ENCODE peak calls at places on chromosome 10, in seven cellular contexts. One of them, this sample, is unnamed.

GRCh38 chr10:95644935-95645334 is 11.6 kb downstream of the ALDH18A1 start:
- DNase-seq in body of pancreas: no peak
- DNase-seq in stomach: no peak
- DNase-seq in neural progenitor cell: no peak
- DNase-seq in RWPE1: no peak
- DNase-seq in fibroblast of lung: no peak
- DNase-seq in transverse colon: no peak
- DNase-seq in this sample: no peak

GRCh38 chr10:79310911-79311573 is 36.2 kb upstream of the PPIF start:
- DNase-seq in stomach: peak
- DNase-seq in neural progenitor cell: peak
- DNase-seq in body of pancreas: no peak
- DNase-seq in RWPE1: no peak
- DNase-seq in transverse colon: no peak
- DNase-seq in fibroblast of lung: no peak
- DNase-seq in this sample: peak

GRCh38 chr10:1241322-1241890 is 185.2 kb downstream of the WDR37 start:
- DNase-seq in neural progenitor cell: no peak
- DNase-seq in body of pancreas: no peak
- DNase-seq in RWPE1: no peak
- DNase-seq in fibroblast of lung: no peak
- DNase-seq in stomach: no peak
- DNase-seq in transverse colon: no peak
- DNase-seq in this sample: no peak

GRCh38 chr10:75889051-75889450 is 457.6 kb downstream of the LRMDA start:
- DNase-seq in stomach: no peak
- DNase-seq in fibroblast of lung: no peak
- DNase-seq in transverse colon: no peak
- DNase-seq in neural progenitor cell: no peak
- DNase-seq in RWPE1: no peak
- DNase-seq in body of pancreas: no peak
- DNase-seq in this sample: no peak

GRCh38 chr10:89632824-89633223 is 12.2 kb downstream of the PANK1 start:
- DNase-seq in fibroblast of lung: no peak
- DNase-seq in neural progenitor cell: no peak
- DNase-seq in transverse colon: no peak
- DNase-seq in stomach: no peak
- DNase-seq in body of pancreas: no peak
- DNase-seq in RWPE1: no peak
- DNase-seq in this sample: no peak

GRCh38 chr10:11180228-11180627 is 162.6 kb downstream of the CELF2 start:
- DNase-seq in neural progenitor cell: no peak
- DNase-seq in body of pancreas: no peak
- DNase-seq in transverse colon: peak
- DNase-seq in fibroblast of lung: no peak
- DNase-seq in RWPE1: no peak
- DNase-seq in stomach: peak
- DNase-seq in this sample: no peak

GRCh38 chr10:110944997-110945396 is 25.6 kb downstream of the SHOC2 start:
- DNase-seq in transverse colon: no peak
- DNase-seq in fibroblast of lung: no peak
- DNase-seq in RWPE1: no peak
- DNase-seq in body of pancreas: no peak
- DNase-seq in neural progenitor cell: no peak
- DNase-seq in stomach: no peak
- DNase-seq in this sample: no peak

GRCh38 chr10:110568055-110568735 is 700 bp downstream of the SMC3 start:
- DNase-seq in fibroblast of lung: peak
- DNase-seq in body of pancreas: no peak
- DNase-seq in stomach: peak
- DNase-seq in RWPE1: peak
- DNase-seq in neural progenitor cell: peak
- DNase-seq in transverse colon: peak
- DNase-seq in this sample: peak

GRCh38 chr10:112243713-112244112 is 39.5 kb upstream of the TECTB start:
- DNase-seq in transverse colon: no peak
- DNase-seq in body of pancreas: no peak
- DNase-seq in fibroblast of lung: no peak
- DNase-seq in RWPE1: no peak
- DNase-seq in neural progenitor cell: no peak
- DNase-seq in stomach: no peak
- DNase-seq in this sample: no peak

GRCh38 chr10:94279835-94280709 is 82.7 kb downstream of the NOC3L start:
- DNase-seq in transverse colon: peak
- DNase-seq in neural progenitor cell: peak
- DNase-seq in fibroblast of lung: peak
- DNase-seq in stomach: peak
- DNase-seq in body of pancreas: peak
- DNase-seq in RWPE1: peak
- DNase-seq in this sample: no peak

GRCh38 chr10:43396928-43397624 is 11.9 kb downstream of the HNRNPF start:
- DNase-seq in stomach: peak
- DNase-seq in fibroblast of lung: peak
- DNase-seq in neural progenitor cell: peak
- DNase-seq in body of pancreas: peak
- DNase-seq in transverse colon: peak
- DNase-seq in RWPE1: peak
- DNase-seq in this sample: peak

GRCh38 chr10:14758994-14759664 is 15.6 kb downstream of the FAM107B start:
- DNase-seq in transverse colon: peak
- DNase-seq in neural progenitor cell: no peak
- DNase-seq in stomach: peak
- DNase-seq in RWPE1: no peak
- DNase-seq in fibroblast of lung: no peak
- DNase-seq in body of pancreas: peak
- DNase-seq in this sample: no peak

GRCh38 chr10:35781643-35782035 is 139.5 kb upstream of the FZD8 start:
- DNase-seq in neural progenitor cell: peak
- DNase-seq in RWPE1: no peak
- DNase-seq in transverse colon: peak
- DNase-seq in body of pancreas: no peak
- DNase-seq in fibroblast of lung: no peak
- DNase-seq in stomach: no peak
- DNase-seq in this sample: no peak

GRCh38 chr10:66318761-66319160 is 607.1 kb upstream of the LRRTM3 start:
- DNase-seq in body of pancreas: no peak
- DNase-seq in RWPE1: no peak
- DNase-seq in transverse colon: no peak
- DNase-seq in stomach: no peak
- DNase-seq in fibroblast of lung: no peak
- DNase-seq in neural progenitor cell: no peak
- DNase-seq in this sample: no peak

GRCh38 chr10:17649836-17650235 is 5.9 kb downstream of the STAM start:
- DNase-seq in body of pancreas: no peak
- DNase-seq in neural progenitor cell: no peak
- DNase-seq in stomach: no peak
- DNase-seq in RWPE1: no peak
- DNase-seq in fibroblast of lung: peak
- DNase-seq in transverse colon: no peak
- DNase-seq in this sample: no peak

GRCh38 chr10:81130014-81130413 is 592.3 kb downstream of the SH2D4B start:
- DNase-seq in stomach: no peak
- DNase-seq in body of pancreas: no peak
- DNase-seq in fibroblast of lung: no peak
- DNase-seq in neural progenitor cell: no peak
- DNase-seq in RWPE1: no peak
- DNase-seq in transverse colon: no peak
- DNase-seq in this sample: no peak

GRCh38 chr10:63164045-63164722 is 31.1 kb downstream of the NRBF2 start:
- DNase-seq in transverse colon: no peak
- DNase-seq in neural progenitor cell: no peak
- DNase-seq in RWPE1: no peak
- DNase-seq in body of pancreas: peak
- DNase-seq in fibroblast of lung: no peak
- DNase-seq in stomach: no peak
- DNase-seq in this sample: no peak

GRCh38 chr10:110285501-110285900 is 19.2 kb downstream of the SMNDC1 start:
- DNase-seq in neural progenitor cell: no peak
- DNase-seq in fibroblast of lung: no peak
- DNase-seq in RWPE1: no peak
- DNase-seq in transverse colon: no peak
- DNase-seq in stomach: no peak
- DNase-seq in body of pancreas: no peak
- DNase-seq in this sample: no peak

GRCh38 chr10:69319911-69320316 is 41.6 kb downstream of the HK1 start:
- DNase-seq in transverse colon: no peak
- DNase-seq in neural progenitor cell: no peak
- DNase-seq in RWPE1: no peak
- DNase-seq in body of pancreas: no peak
- DNase-seq in stomach: no peak
- DNase-seq in fibroblast of lung: no peak
- DNase-seq in this sample: no peak

GRCh38 chr10:12549297-12549696 is 199.9 kb downstream of the CAMK1D start:
- DNase-seq in transverse colon: no peak
- DNase-seq in stomach: no peak
- DNase-seq in RWPE1: peak
- DNase-seq in fibroblast of lung: no peak
- DNase-seq in neural progenitor cell: no peak
- DNase-seq in body of pancreas: no peak
- DNase-seq in this sample: no peak

DNA sequence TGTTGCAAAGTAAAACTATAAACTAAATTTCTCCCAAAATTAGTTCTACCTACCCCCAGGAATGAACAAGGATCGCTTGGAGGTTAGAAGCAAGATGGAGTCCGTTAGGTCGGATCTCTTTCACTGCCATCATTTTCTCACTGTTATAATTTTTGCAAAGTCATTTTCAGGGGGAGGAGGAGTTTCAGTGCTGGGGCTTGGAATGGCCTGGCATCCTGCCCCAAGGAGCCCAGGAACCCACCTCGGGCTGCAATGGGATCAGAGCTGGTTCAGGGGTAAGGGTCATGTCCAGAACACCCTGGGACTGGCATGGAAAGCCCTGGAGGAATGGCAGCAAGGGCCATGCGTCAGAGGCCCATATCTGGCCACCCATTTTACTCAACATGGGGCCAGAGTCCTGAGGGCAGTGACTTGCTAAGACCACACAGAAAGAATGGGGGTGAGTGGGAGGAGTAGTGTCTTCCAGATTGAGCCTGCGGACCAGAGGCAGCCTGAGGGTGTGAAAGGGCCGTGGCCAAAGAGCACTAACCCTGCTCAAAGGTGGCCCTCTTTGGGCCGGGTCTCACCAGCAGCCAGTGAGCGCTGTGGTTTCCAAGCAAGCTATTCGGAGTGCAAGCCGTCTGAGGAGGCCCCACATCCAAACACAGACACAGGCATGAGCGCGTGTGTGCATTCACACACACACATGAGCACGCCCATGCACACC is 31.8 kb downstream of the GPRIN2 start:
- DNase-seq in fibroblast of lung: peak
- DNase-seq in RWPE1: peak
- DNase-seq in body of pancreas: peak
- DNase-seq in transverse colon: peak
- DNase-seq in stomach: peak
- DNase-seq in neural progenitor cell: peak
- DNase-seq in this sample: peak
- TF ChIP-seq CTCF in fibroblast of lung: no peak
- TF ChIP-seq CTCF in RWPE1: no peak
- TF ChIP-seq CTCF in body of pancreas: no peak
- TF ChIP-seq CTCF in transverse colon: no peak
- TF ChIP-seq CTCF in stomach: no peak
- TF ChIP-seq CTCF in neural progenitor cell: no peak
- TF ChIP-seq CTCF in this sample: no peak

GRCh38 chr10:123746520-123746919 is 80.4 kb downstream of the GPR26 start:
- DNase-seq in stomach: no peak
- DNase-seq in transverse colon: no peak
- DNase-seq in fibroblast of lung: no peak
- DNase-seq in body of pancreas: no peak
- DNase-seq in RWPE1: no peak
- DNase-seq in neural progenitor cell: no peak
- DNase-seq in this sample: no peak
- H3K27ac ChIP-seq in stomach: no peak
- H3K27ac ChIP-seq in transverse colon: no peak
- H3K27ac ChIP-seq in fibroblast of lung: no peak
- H3K27ac ChIP-seq in body of pancreas: no peak
- H3K27ac ChIP-seq in RWPE1: no peak
- H3K27ac ChIP-seq in neural progenitor cell: no peak
- H3K27ac ChIP-seq in this sample: no peak

DNA sequence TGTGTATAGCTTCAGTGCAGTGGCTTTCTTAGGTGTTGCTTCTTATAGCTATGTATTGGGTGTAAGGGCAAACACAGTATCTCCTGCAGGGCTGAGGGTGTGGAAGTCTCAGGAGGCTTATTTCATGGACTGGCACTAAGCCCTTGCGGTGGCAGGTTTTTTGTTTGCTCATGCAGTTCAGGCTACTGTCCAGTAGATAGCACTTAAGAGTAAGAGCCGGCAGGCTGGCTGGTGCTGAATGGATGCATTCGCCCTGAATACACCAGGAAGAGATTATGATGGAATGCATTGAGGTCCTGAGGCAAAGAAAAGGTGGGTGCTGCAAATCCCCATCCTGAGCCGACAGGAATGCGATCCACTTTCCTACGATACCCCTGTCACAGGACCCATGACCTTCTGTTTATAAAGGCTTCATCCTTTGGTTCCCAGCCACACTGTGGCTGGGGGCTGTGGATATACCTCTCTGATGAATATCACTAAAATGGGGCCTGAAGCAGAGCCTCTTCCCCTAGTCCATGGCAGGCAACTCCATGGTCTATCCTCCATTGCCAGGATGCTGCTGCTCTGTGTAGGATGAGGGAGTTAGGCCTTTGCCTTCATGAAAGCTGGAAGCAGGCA is 44.9 kb downstream of the ANXA8 start:
- DNase-seq in body of pancreas: peak
- DNase-seq in neural progenitor cell: peak
- DNase-seq in fibroblast of lung: peak
- DNase-seq in transverse colon: peak
- DNase-seq in stomach: peak
- DNase-seq in RWPE1: peak
- DNase-seq in this sample: peak
- TF ChIP-seq CTCF in body of pancreas: peak
- TF ChIP-seq CTCF in neural progenitor cell: peak
- TF ChIP-seq CTCF in fibroblast of lung: peak
- TF ChIP-seq CTCF in transverse colon: peak
- TF ChIP-seq CTCF in stomach: no peak
- TF ChIP-seq CTCF in RWPE1: no peak
- TF ChIP-seq CTCF in this sample: peak

GRCh38 chr10:77835669-77836086 is 90.9 kb downstream of the DLG5 start:
- DNase-seq in body of pancreas: no peak
- DNase-seq in fibroblast of lung: peak
- DNase-seq in RWPE1: no peak
- DNase-seq in neural progenitor cell: no peak
- DNase-seq in transverse colon: no peak
- DNase-seq in stomach: no peak
- DNase-seq in this sample: peak

GRCh38 chr10:77837925-77838595 is 88.5 kb downstream of the DLG5 start:
- DNase-seq in neural progenitor cell: no peak
- DNase-seq in stomach: no peak
- DNase-seq in RWPE1: no peak
- DNase-seq in fibroblast of lung: no peak
- DNase-seq in transverse colon: no peak
- DNase-seq in body of pancreas: no peak
- DNase-seq in this sample: peak

GRCh38 chr10:77837248-77837924 is 89.2 kb downstream of the DLG5 start:
- DNase-seq in RWPE1: peak
- DNase-seq in stomach: peak
- DNase-seq in body of pancreas: no peak
- DNase-seq in transverse colon: peak
- DNase-seq in fibroblast of lung: peak
- DNase-seq in neural progenitor cell: peak
- DNase-seq in this sample: peak

GRCh38 chr10:77834943-77835668 is 91.4 kb downstream of the DLG5 start:
- DNase-seq in stomach: no peak
- DNase-seq in RWPE1: no peak
- DNase-seq in transverse colon: no peak
- DNase-seq in body of pancreas: no peak
- DNase-seq in neural progenitor cell: no peak
- DNase-seq in fibroblast of lung: no peak
- DNase-seq in this sample: peak

GRCh38 chr10:77836299-77836820 is 90.2 kb downstream of the DLG5 start:
- DNase-seq in fibroblast of lung: no peak
- DNase-seq in neural progenitor cell: no peak
- DNase-seq in stomach: peak
- DNase-seq in RWPE1: no peak
- DNase-seq in transverse colon: peak
- DNase-seq in body of pancreas: no peak
- DNase-seq in this sample: peak
- H3K27ac ChIP-seq in fibroblast of lung: no peak
- H3K27ac ChIP-seq in neural progenitor cell: no peak
- H3K27ac ChIP-seq in stomach: no peak
- H3K27ac ChIP-seq in RWPE1: no peak
- H3K27ac ChIP-seq in transverse colon: peak
- H3K27ac ChIP-seq in body of pancreas: no peak
- H3K27ac ChIP-seq in this sample: peak